ENCODE peak calls at places on chromosomes 6 and 20, in seven cellular contexts. A is fibroblast of pulmonary artery, X is body of pancreas, J is GM06990, M is PC-3, U is cardiac fibroblast, H is spleen. S is an unnamed sample.

GRCh38 chr20:57566803-57567459 is 6.0 kb downstream of the PCK1 start:
- DNase-seq in A (no peak), X (no peak), J (no peak), M (no peak), U (no peak), H (peak), S (no peak)

GRCh38 chr20:34874094-34874654 is 1.5 kb upstream of the GGT7 start:
- DNase-seq in A (peak), X (peak), J (no peak), M (peak), U (peak), H (no peak), S (peak)

GRCh38 chr20:61184194-61184593 is 67.9 kb upstream of the CDH4 start:
- DNase-seq in A (no peak), X (peak), J (no peak), M (no peak), U (no peak), H (no peak), S (peak)

GRCh38 chr20:5784735-5785134 is 34.5 kb downstream of the SHLD1 start:
- DNase-seq in A (no peak), X (peak), J (no peak), M (peak), U (no peak), H (no peak), S (peak)

GRCh38 chr20:10093087-10093591 is 58.4 kb downstream of the ANKEF1 start:
- DNase-seq in A (peak), X (peak), J (no peak), M (peak), U (peak), H (no peak), S (peak)

GRCh38 chr20:31566658-31567379 is 38.3 kb upstream of the ID1 start:
- DNase-seq in A (no peak), X (no peak), J (no peak), M (peak), U (no peak), H (no peak), S (peak)

GRCh38 chr6:15682965-15683822 is 20.4 kb upstream of the DTNBP1 start:
- DNase-seq in A (no peak), X (no peak), J (no peak), M (no peak), U (no peak), H (no peak), S (no peak)

GRCh38 chr6:658244-658643 is 1.3 kb upstream of the HUS1B start:
- DNase-seq in A (peak), X (no peak), J (no peak), M (no peak), U (peak), H (no peak), S (no peak)

GRCh38 chr6:158387036-158387435 is 74.8 kb downstream of the TULP4 start:
- DNase-seq in A (no peak), X (peak), J (no peak), M (no peak), U (no peak), H (no peak), S (no peak)

GRCh38 chr6:153162172-153162571 is 31.1 kb upstream of the RGS17 start:
- DNase-seq in A (peak), X (no peak), J (no peak), M (no peak), U (peak), H (no peak), S (peak)

GRCh38 chr6:147135211-147135672 is 69.0 kb upstream of the STXBP5 start:
- DNase-seq in A (peak), X (peak), J (no peak), M (peak), U (peak), H (no peak), S (peak)

GRCh38 chr20:1185316-1185741 is 548 bp upstream of the TMEM74B start:
- DNase-seq in A (no peak), X (no peak), J (no peak), M (no peak), U (no peak), H (no peak), S (peak)

GRCh38 chr6:56329296-56330050 is 82.1 kb upstream of the COL21A1 start:
- DNase-seq in A (peak), X (no peak), J (no peak), M (no peak), U (peak), H (no peak), S (no peak)

GRCh38 chr20:10524643-10525042 is 89.5 kb downstream of the SLX4IP start:
- DNase-seq in A (peak), X (no peak), J (no peak), M (peak), U (peak), H (no peak), S (peak)

GRCh38 chr20:38001173-38001875 is 31.9 kb downstream of the TTI1 start:
- DNase-seq in A (peak), X (no peak), J (no peak), M (peak), U (peak), H (no peak), S (peak)

GRCh38 chr6:86856937-86857563 is 80.3 kb upstream of the HTR1E start:
- DNase-seq in A (peak), X (peak), J (no peak), M (peak), U (peak), H (no peak), S (peak)

GRCh38 chr6:4023240-4023639 is 55.7 kb downstream of the FAM217A start:
- DNase-seq in A (no peak), X (no peak), J (no peak), M (no peak), U (no peak), H (no peak), S (no peak)

GRCh38 chr20:15475483-15475882 is 1097.8 kb downstream of the KIF16B start:
- DNase-seq in A (no peak), X (peak), J (peak), M (peak), U (no peak), H (peak), S (peak)

GRCh38 chr6:96899019-96899418 is 1.3 kb upstream of the NDUFAF4 start:
- DNase-seq in A (peak), X (peak), J (no peak), M (peak), U (peak), H (no peak), S (peak)

GRCh38 chr20:31943052-31943471 is 8.8 kb downstream of the PDRG1 start:
- DNase-seq in A (no peak), X (peak), J (no peak), M (no peak), U (peak), H (no peak), S (no peak)

GRCh38 chr6:42453649-42454427 is 2.1 kb upstream of the TRERF1 start:
- DNase-seq in A (peak), X (peak), J (peak), M (no peak), U (no peak), H (no peak), S (peak)

GRCh38 chr20:60948230-60948629 is 303.8 kb upstream of the CDH4 start:
- DNase-seq in A (no peak), X (no peak), J (no peak), M (no peak), U (no peak), H (no peak), S (no peak)

GRCh38 chr6:32972353-32973143 is 4.2 kb downstream of the BRD2 start:
- DNase-seq in A (no peak), X (peak), J (no peak), M (no peak), U (no peak), H (peak), S (no peak)

GRCh38 chr6:70310063-70310694 is 7.3 kb upstream of the COL9A1 start:
- DNase-seq in A (peak), X (no peak), J (peak), M (peak), U (peak), H (no peak), S (peak)

GRCh38 chr6:7166410-7167293 is 58.9 kb downstream of the RREB1 start:
- DNase-seq in A (no peak), X (no peak), J (no peak), M (no peak), U (peak), H (no peak), S (no peak)

GRCh38 chr6:30618270-30618787 is 689 bp downstream of the MRPS18B start:
- DNase-seq in A (no peak), X (no peak), J (no peak), M (peak), U (no peak), H (peak), S (no peak)

GRCh38 chr6:1103027-1103426 is 208.9 kb upstream of the FOXQ1 start:
- DNase-seq in A (no peak), X (no peak), J (no peak), M (no peak), U (no peak), H (no peak), S (no peak)

GRCh38 chr6:137304020-137304780 is 85.0 kb upstream of the IFNGR1 start:
- DNase-seq in A (no peak), X (no peak), J (no peak), M (peak), U (no peak), H (no peak), S (peak)

DNA sequence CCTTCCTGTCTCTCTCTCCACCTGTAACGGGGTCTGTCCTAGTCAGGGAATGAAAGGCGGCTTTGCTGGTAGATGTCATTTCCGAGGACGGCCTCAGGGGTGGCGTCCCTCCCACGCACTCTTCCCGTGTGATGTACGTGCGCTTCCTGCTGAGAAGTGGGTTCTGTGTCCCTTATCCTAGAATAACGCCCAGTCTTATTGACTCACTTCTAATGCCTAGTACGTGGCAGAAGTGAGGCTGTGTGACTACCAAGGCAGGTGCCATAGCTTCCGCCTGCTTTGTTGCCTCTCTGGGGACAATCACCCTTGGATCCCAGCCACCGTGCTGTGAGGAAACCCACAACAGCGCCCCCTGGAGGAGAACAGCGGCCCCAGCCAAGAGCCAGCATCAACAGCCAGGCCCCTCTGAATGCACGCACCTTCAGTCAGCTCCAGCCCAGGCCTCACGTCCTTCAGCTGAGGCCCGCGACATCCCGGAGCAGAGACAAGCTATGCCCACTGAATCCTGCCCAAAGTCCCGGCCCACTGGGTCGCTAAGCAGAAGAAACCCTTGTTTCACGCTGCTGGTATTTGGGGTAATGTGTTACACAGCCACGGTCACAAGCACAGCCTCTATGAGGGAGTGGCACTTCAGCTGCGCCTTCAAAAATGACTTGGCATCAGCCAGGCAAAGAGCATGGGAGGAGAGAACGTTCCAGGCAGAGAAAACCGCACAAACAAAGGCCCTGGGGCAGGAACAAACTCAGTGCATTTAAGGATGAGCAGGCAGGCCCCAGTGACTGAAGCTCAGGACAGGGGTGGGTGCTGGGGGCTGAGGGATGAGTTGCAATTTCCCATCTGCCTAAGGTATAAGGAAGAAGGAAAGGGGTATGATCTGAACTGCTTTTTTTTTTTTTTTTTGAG is 224.2 kb downstream of the NFATC2 start:
- DNase-seq in A (no peak), X (peak), J (no peak), M (peak), U (peak), H (no peak), S (no peak)
- TF ChIP-seq CTCF in A (peak), X (peak), J (peak), M (peak), U (peak), H (peak), S (peak)

DNA sequence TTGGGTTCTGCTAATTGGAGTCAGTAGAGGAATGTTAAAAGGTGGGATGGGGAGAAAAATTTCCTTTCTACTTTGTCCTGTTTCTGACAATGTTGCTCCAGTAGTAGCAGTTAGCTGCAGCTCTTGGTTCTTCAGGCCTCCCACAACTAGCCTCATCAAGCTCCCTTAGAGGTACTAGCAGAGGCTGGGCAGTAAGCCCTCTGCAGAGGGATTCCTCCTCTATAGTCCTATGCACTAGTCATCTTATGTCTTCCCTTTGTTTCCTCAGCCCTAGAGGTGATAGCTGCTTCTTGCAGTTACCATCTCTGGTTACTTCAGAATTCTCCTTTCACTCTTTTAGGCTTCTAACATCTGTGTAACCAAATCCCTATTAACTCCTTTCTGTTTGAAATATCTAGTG is 99.8 kb downstream of the FILIP1 start:
- DNase-seq in A (no peak), X (no peak), J (no peak), M (no peak), U (no peak), H (no peak), S (no peak)
- H3K4me3 ChIP-seq in A (no peak), X (no peak), J (no peak), M (no peak), U (no peak), H (no peak), S (no peak)

GRCh38 chr20:45109634-45110033 is 5.3 kb downstream of the WFDC5 start:
- DNase-seq in A (no peak), X (no peak), J (no peak), M (no peak), U (no peak), H (no peak), S (no peak)

GRCh38 chr20:45113865-45114264 is 1.1 kb downstream of the WFDC5 start:
- DNase-seq in A (no peak), X (no peak), J (no peak), M (no peak), U (no peak), H (no peak), S (no peak)

GRCh38 chr20:45110301-45110700 is 4.7 kb downstream of the WFDC5 start:
- DNase-seq in A (no peak), X (no peak), J (no peak), M (no peak), U (no peak), H (no peak), S (no peak)

GRCh38 chr20:45111285-45111684 is 3.7 kb downstream of the WFDC5 start:
- DNase-seq in A (no peak), X (no peak), J (no peak), M (no peak), U (no peak), H (no peak), S (no peak)

DNA sequence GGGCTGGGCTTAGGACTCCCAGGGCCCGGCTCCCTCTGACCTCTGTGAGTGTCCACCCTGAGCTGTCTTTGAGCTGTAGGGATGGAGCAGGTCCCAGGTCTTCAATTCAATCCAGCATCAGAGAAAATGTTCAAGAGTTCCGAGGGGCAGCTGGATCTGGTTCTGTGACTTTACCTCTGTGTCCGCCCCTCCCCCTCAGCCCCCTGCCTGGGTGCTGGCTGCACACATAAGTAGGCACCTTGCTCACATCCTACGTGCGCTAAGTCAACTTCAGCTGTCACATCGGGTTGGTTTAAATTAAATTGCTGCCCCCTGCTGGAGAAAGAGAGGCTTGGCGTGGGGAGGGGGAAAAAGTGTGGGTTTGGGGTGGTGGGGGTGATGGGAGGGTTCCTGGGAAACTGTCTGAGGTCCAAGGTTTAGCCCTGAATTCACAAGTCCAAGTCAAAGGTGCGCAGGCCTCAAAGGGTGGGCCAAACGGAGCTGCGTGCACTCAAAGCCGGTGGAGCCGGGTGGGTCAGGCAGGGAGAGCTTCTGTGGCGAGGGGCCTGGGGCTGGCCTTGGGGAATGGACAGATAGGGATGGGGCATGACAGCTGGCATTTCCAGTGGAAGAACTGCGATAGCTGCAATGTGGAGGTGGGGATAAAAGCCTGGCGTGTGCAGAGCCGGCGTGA is 3.0 kb downstream of the WFDC5 start:
- DNase-seq in A (peak), X (no peak), J (no peak), M (peak), U (peak), H (no peak), S (peak)
- TF ChIP-seq CTCF in A (peak), X (peak), J (peak), M (peak), U (peak), H (peak), S (peak)

GRCh38 chr6:167754691-167755090 is 72.0 kb upstream of the AFDN start:
- DNase-seq in A (no peak), X (no peak), J (no peak), M (no peak), U (no peak), H (peak), S (no peak)

GRCh38 chr6:167750956-167751358 is 75.8 kb upstream of the AFDN start:
- DNase-seq in A (no peak), X (peak), J (no peak), M (peak), U (no peak), H (peak), S (peak)

GRCh38 chr6:167748046-167748445 is 78.7 kb upstream of the AFDN start:
- DNase-seq in A (no peak), X (no peak), J (no peak), M (no peak), U (no peak), H (peak), S (no peak)

GRCh38 chr6:167748458-167749379 is 78.0 kb upstream of the AFDN start:
- DNase-seq in A (no peak), X (no peak), J (no peak), M (no peak), U (no peak), H (peak), S (no peak)

GRCh38 chr6:167751579-167752115 is 75.1 kb upstream of the AFDN start:
- DNase-seq in A (no peak), X (peak), J (no peak), M (no peak), U (no peak), H (peak), S (no peak)
- H3K4me3 ChIP-seq in A (no peak), X (no peak), J (no peak), M (no peak), U (no peak), H (no peak), S (no peak)

GRCh38 chr20:17391108-17391771 is 139.9 kb downstream of the BFSP1 start:
- DNase-seq in A (no peak), X (no peak), J (no peak), M (no peak), U (no peak), H (no peak), S (no peak)
- TF ChIP-seq CTCF in A (no peak), X (no peak), J (no peak), M (no peak), U (no peak), H (no peak), S (no peak)